ENCODE peak calls at places on chromosomes 12 and 14, in eight cellular contexts. Y is dorsolateral prefrontal cortex, L is heart left ventricle, A is AG04450, G is brain microvascular endothelial cell, Q is A549, W is heart right ventricle, F is aorta. O is an unnamed sample.

GRCh38 chr12:62123721-62124203 is 136.4 kb upstream of the USP15 start:
- DNase-seq in Y (no peak), L (no peak), A (peak; percentile 18), G (peak; percentile 46), Q (peak; percentile 72), W (peak; percentile 4), F (peak; percentile 44), O (peak; percentile 13)

GRCh38 chr14:20455355-20456300 is 602 bp downstream of the APEX1 start:
- DNase-seq in Y (peak; percentile 57), L (no peak), A (peak; percentile 72), G (peak; percentile 91), Q (no peak), W (no peak), F (no peak), O (no peak)

GRCh38 chr12:93957870-93958269 is 190.5 kb upstream of the PLXNC1 start:
- DNase-seq in Y (no peak), L (no peak), A (no peak), G (no peak), Q (no peak), W (no peak), F (no peak), O (no peak)

GRCh38 chr12:90102957-90103652 is 394.5 kb upstream of the ATP2B1 start:
- DNase-seq in Y (no peak), L (no peak), A (no peak), G (peak; percentile 38), Q (peak; percentile 61), W (no peak), F (no peak), O (peak; percentile 23)

GRCh38 chr12:64674367-64674922 is 64.2 kb downstream of the RASSF3 start:
- DNase-seq in Y (no peak), L (no peak), A (no peak), G (no peak), Q (no peak), W (no peak), F (no peak), O (no peak)

GRCh38 chr12:12718382-12718761 is 1.2 kb downstream of the CDKN1B start:
- DNase-seq in Y (no peak), L (no peak), A (no peak), G (no peak), Q (peak; percentile 24), W (no peak), F (no peak), O (no peak)

GRCh38 chr14:37968664-37969225 is 239.0 kb upstream of the SSTR1 start:
- DNase-seq in Y (no peak), L (no peak), A (no peak), G (no peak), Q (no peak), W (no peak), F (no peak), O (no peak)

GRCh38 chr12:123948401-123949117 is 24.1 kb downstream of the CCDC92 start:
- DNase-seq in Y (no peak), L (no peak), A (no peak), G (no peak), Q (no peak), W (no peak), F (no peak), O (no peak)

GRCh38 chr12:65602579-65603295 is 221.5 kb upstream of the HMGA2 start:
- DNase-seq in Y (peak; percentile 66), L (peak; percentile 86), A (peak; percentile 87), G (peak; percentile 92), Q (peak; percentile 89), W (peak; percentile 81), F (peak; percentile 84), O (peak; percentile 47)

GRCh38 chr14:82075566-82075965 is 541.9 kb upstream of the SEL1L start:
- DNase-seq in Y (no peak), L (peak; percentile 23), A (no peak), G (no peak), Q (no peak), W (peak; percentile 32), F (peak; percentile 51), O (no peak)

GRCh38 chr12:570237-570925 is 92.9 kb downstream of the NINJ2 start:
- DNase-seq in Y (peak; percentile 82), L (peak; percentile 91), A (peak; percentile 54), G (peak; percentile 67), Q (peak; percentile 93), W (peak; percentile 81), F (peak; percentile 91), O (no peak)

DNA sequence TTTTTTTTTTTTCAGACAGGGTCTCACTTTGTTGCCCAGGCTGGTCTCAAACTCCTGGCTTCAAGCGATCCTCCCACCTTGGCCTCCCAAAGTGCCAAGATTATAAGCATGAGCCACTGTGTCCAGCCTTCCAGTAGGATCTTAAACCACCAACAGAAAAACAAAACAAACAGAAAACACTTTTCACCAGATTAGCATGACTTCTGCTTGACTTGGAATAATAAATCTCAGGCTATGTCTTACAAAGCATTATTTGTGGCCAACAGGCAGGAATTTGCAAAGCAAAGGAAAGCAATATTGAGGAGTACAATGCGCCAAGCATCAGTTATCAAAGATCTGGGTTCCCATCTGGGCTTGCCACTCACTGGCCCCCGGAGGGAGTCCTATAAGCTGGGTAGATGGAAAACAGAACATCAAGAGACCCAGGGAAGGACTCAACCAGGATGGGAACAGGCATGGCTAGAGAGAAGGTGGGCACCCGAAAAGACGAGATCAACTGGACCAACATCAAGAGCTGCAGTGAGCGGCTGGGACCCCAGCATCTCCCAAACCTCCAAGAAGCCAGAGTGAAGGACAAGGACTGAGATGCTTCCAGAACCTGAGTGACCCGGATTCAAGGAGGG is 101.3 kb downstream of the TMEM30B start:
- DNase-seq in Y (no peak), L (no peak), A (no peak), G (no peak), Q (no peak), W (no peak), F (no peak), O (no peak)
- H3K27ac ChIP-seq in Y (no peak overlapping the region), L (no peak overlapping the region), A (peak overlapping the region; percentile 52), G (peak overlapping the region; percentile 98), Q (peak overlapping the region; percentile 86), W (no peak overlapping the region), F (no peak overlapping the region), O (no peak overlapping the region)

GRCh38 chr14:72892103-72892878 is 1.6 kb downstream of the DPF3 start:
- DNase-seq in Y (peak; percentile 48), L (no peak), A (no peak), G (peak; percentile 37), Q (no peak), W (no peak), F (no peak), O (no peak)

GRCh38 chr14:72893636-72894322 is at the start of gene DPF3:
- DNase-seq in Y (peak; percentile 97), L (peak; percentile 97), A (peak; percentile 91), G (peak; percentile 96), Q (peak; percentile 90), W (peak; percentile 96), F (peak; percentile 97), O (peak; percentile 65)

GRCh38 chr14:72892879-72893635 is 844 bp downstream of the DPF3 start:
- DNase-seq in Y (peak; percentile 57), L (peak; percentile 48), A (no peak), G (no peak), Q (no peak), W (no peak), F (peak; percentile 49), O (no peak)

GRCh38 chr14:72894323-72894622 is 372 bp upstream of the DPF3 start:
- DNase-seq in Y (no peak), L (no peak), A (no peak), G (no peak), Q (no peak), W (no peak), F (no peak), O (no peak)

DNA sequence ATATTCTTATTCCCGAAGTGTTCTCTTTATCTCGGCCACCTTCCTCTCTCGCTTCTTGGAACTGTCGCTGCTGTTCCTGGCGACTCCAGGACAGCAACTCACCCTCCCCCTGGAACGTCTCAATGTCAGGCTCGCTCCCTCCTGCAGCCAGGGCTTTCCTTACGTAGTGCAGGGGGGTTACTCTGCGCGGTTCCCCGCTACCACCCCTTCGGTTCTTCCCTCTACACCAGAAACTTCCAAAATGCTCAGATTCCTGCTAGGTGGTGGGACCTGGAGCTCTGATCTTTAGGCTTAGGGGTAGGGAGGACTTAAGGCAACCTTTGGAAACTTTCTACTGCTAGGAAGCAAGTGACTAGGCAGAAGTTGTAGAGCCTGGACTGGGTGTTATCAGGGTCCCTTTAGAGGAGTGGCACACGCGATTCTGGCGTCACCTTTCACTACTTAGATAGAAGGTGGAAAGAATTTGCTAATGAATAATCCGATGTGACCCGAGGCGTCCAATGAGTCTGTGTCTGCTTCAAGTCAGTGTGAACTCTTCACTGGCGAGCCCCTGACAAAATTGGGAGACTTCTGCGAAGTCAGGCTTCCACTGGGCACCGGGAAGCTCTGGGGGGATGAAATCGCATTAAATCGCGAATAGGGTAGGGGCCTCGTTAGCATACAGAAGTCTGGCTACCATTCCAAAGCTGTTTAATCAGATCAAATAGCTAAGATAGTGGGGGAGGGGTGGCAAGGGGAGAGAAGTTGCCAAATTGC is 900 bp upstream of the DPF3 start:
- DNase-seq in Y (no peak), L (peak; percentile 78), A (no peak), G (no peak), Q (no peak), W (peak; percentile 29), F (no peak), O (no peak)
- H3K27ac ChIP-seq in Y (no peak overlapping the region), L (peak overlapping the region; percentile 74), A (peak overlapping the region; percentile 39), G (no peak overlapping the region), Q (no peak overlapping the region), W (peak overlapping the region; percentile 84), F (no peak overlapping the region), O (no peak overlapping the region)

GRCh38 chr14:94484476-94484875 is 8.5 kb upstream of the SERPINA9 start:
- DNase-seq in Y (no peak), L (no peak), A (no peak), G (no peak), Q (no peak), W (no peak), F (no peak), O (no peak)
- H3K27ac ChIP-seq in Y (no peak overlapping the region), L (no peak overlapping the region), A (no peak overlapping the region), G (peak overlapping the region; percentile 80), Q (no peak overlapping the region), W (no peak overlapping the region), F (no peak overlapping the region), O (no peak overlapping the region)

GRCh38 chr14:102633906-102634595 is 41.6 kb downstream of the RCOR1 start:
- DNase-seq in Y (no peak), L (no peak), A (no peak), G (no peak), Q (no peak), W (no peak), F (no peak), O (no peak)

GRCh38 chr14:102629011-102629444 is 36.6 kb downstream of the RCOR1 start:
- DNase-seq in Y (no peak), L (no peak), A (no peak), G (no peak), Q (no peak), W (no peak), F (no peak), O (peak; percentile 45)

GRCh38 chr14:102629700-102630365 is 37.4 kb downstream of the RCOR1 start:
- DNase-seq in Y (no peak), L (no peak), A (no peak), G (no peak), Q (no peak), W (no peak), F (no peak), O (peak; percentile 35)

GRCh38 chr14:102626530-102626929 is 34.1 kb downstream of the RCOR1 start:
- DNase-seq in Y (no peak), L (no peak), A (no peak), G (no peak), Q (no peak), W (no peak), F (no peak), O (no peak)

DNA sequence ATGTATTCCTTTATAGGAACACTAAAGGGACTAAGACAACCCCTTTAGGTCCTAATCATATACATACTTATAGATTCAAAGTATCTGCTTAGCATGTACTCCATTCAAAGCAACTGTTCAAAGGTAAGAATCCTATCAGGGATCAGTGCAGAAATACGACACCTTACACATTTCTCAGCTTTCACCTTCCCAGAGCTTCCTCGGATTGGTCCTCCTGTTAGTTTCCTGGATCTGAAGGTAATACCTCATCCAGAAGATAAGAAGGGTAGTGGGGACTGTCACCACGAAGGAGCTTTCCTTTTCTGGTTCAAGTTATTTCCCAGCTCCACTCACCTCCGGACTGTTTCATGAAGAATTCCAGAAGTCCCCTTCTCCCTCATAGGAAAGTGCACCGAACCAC is 38.0 kb downstream of the RCOR1 start:
- DNase-seq in Y (no peak), L (no peak), A (no peak), G (no peak), Q (no peak), W (no peak), F (no peak), O (no peak)
- H3K27ac ChIP-seq in Y (no peak overlapping the region), L (no peak overlapping the region), A (no peak overlapping the region), G (no peak overlapping the region), Q (no peak overlapping the region), W (no peak overlapping the region), F (no peak overlapping the region), O (peak overlapping the region; percentile 43)

O was measured in HL-60.